ENCODE peak calls at places on chromosomes 11 and 22, in five cellular contexts. N is WERI-Rb-1, J is dorsolateral prefrontal cortex, O is choroid plexus epithelial cell, X is small intestine. K is an unnamed sample.

GRCh38 chr22:34115722-34116121 is 195.4 kb upstream of the LARGE1 start:
- DNase-seq in N (no peak), J (no peak), O (no peak), X (peak), K (no peak)

GRCh38 chr22:22590136-22590891 is 31.2 kb upstream of the PRAME start:
- DNase-seq in N (peak), J (no peak), O (no peak), X (no peak), K (no peak)

GRCh38 chr11:112255075-112255739 is 5.5 kb downstream of the PLET1 start:
- DNase-seq in N (peak), J (peak), O (peak), X (peak), K (peak)

GRCh38 chr11:65906602-65907001 is 6.4 kb upstream of the FOSL1 start:
- DNase-seq in N (no peak), J (no peak), O (no peak), X (no peak), K (no peak)

GRCh38 chr11:75867778-75868374 is 52.9 kb downstream of the UVRAG start:
- DNase-seq in N (peak), J (no peak), O (peak), X (peak), K (peak)

GRCh38 chr22:44171486-44172076 is 9.1 kb upstream of the PARVG start:
- DNase-seq in N (no peak), J (no peak), O (no peak), X (no peak), K (no peak)

GRCh38 chr11:19577391-19577831 is 135.2 kb upstream of the NAV2 start:
- DNase-seq in N (no peak), J (no peak), O (peak), X (no peak), K (peak)

GRCh38 chr11:85783758-85784157 is 27.2 kb downstream of the SYTL2 start:
- DNase-seq in N (no peak), J (no peak), O (no peak), X (no peak), K (no peak)

GRCh38 chr11:131867457-131868257 is 497.2 kb downstream of the NTM start:
- DNase-seq in N (peak), J (peak), O (peak), X (peak), K (peak)

GRCh38 chr22:29093501-29093921 is 20.7 kb downstream of the KREMEN1 start:
- DNase-seq in N (no peak), J (no peak), O (no peak), X (no peak), K (peak)

GRCh38 chr11:17014321-17014773 is at the start of gene PLEKHA7:
- DNase-seq in N (peak), J (no peak), O (no peak), X (peak), K (no peak)

GRCh38 chr11:62171261-62171723 is 18.7 kb upstream of the SCGB1D1 start:
- DNase-seq in N (peak), J (peak), O (peak), X (peak), K (peak)

GRCh38 chr11:134754823-134755198 is 342.8 kb upstream of the B3GAT1 start:
- DNase-seq in N (no peak), J (no peak), O (no peak), X (no peak), K (no peak)

GRCh38 chr11:63667993-63668392 is 3.2 kb downstream of the ATL3 start:
- DNase-seq in N (no peak), J (no peak), O (peak), X (no peak), K (peak)

GRCh38 chr11:26584818-26585217 is 12.8 kb upstream of the MUC15 start:
- DNase-seq in N (no peak), J (no peak), O (no peak), X (no peak), K (no peak)

GRCh38 chr11:120229451-120230424 is 10.2 kb upstream of the POU2F3 start:
- DNase-seq in N (no peak), J (no peak), O (peak), X (peak), K (peak)

GRCh38 chr11:18865951-18866350 is 73.3 kb downstream of the MRGPRX1 start:
- DNase-seq in N (no peak), J (no peak), O (no peak), X (no peak), K (no peak)

GRCh38 chr11:77602385-77603105 is 12.8 kb downstream of the AQP11 start:
- DNase-seq in N (no peak), J (no peak), O (peak), X (peak), K (peak)

GRCh38 chr22:29503811-29504372 is 23.9 kb downstream of the NEFH start:
- DNase-seq in N (peak), J (no peak), O (peak), X (peak), K (peak)

GRCh38 chr11:76789443-76789719 is 6.2 kb downstream of the TSKU start:
- DNase-seq in N (no peak), J (no peak), O (no peak), X (no peak), K (no peak)

GRCh38 chr11:13118194-13118593 is 109.1 kb downstream of the RASSF10 start:
- DNase-seq in N (no peak), J (no peak), O (peak), X (no peak), K (peak)

GRCh38 chr11:6894097-6894496 is 1.8 kb upstream of the OR2D2 start:
- DNase-seq in N (no peak), J (no peak), O (no peak), X (no peak), K (no peak)

GRCh38 chr11:6895010-6895409 is 2.7 kb upstream of the OR2D2 start:
- DNase-seq in N (no peak), J (no peak), O (no peak), X (no peak), K (no peak)

GRCh38 chr11:6900327-6900999 is 8.2 kb upstream of the OR2D2 start:
- DNase-seq in N (no peak), J (no peak), O (peak), X (no peak), K (no peak)

GRCh38 chr11:6898911-6899310 is 6.6 kb upstream of the OR2D2 start:
- DNase-seq in N (no peak), J (no peak), O (no peak), X (no peak), K (no peak)
- H3K4me3 ChIP-seq in N (no peak), J (no peak), O (no peak), X (no peak), K (no peak)

DNA sequence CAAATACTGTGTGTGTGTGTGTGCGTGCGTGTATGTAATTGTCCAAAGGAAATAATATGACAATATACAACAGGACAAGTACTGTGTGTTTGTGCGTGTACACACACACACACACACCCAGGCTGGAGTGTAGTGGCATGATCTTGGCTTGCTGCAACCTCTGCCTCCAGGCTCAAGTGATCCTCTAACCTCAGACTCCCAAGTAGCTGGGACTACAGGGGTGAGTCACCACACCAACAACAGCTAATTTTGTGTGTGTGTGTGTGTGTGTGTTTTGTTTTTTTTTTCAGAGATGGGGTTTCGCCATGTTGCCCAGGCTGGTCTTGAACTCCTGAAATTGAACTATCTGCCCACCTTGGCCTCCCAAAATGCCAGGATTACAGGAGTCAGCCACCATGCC is 61.5 kb downstream of the NUP98 start:
- DNase-seq in N (no peak), J (no peak), O (peak), X (no peak), K (peak)
- H3K4me3 ChIP-seq in N (no peak), J (no peak), O (no peak), X (no peak), K (no peak)

GRCh38 chr22:49849161-49850020 is 4.3 kb upstream of the ZBED4 start:
- DNase-seq in N (no peak), J (no peak), O (no peak), X (no peak), K (no peak)

GRCh38 chr22:49850021-49850911 is 3.4 kb upstream of the ZBED4 start:
- DNase-seq in N (no peak), J (no peak), O (no peak), X (no peak), K (no peak)

GRCh38 chr22:49848690-49849160 is 4.9 kb upstream of the ZBED4 start:
- DNase-seq in N (no peak), J (no peak), O (no peak), X (no peak), K (peak)

GRCh38 chr22:49845666-49846459 is 7.8 kb upstream of the ZBED4 start:
- DNase-seq in N (no peak), J (no peak), O (no peak), X (no peak), K (no peak)

GRCh38 chr22:49847751-49848689 is 5.6 kb upstream of the ZBED4 start:
- DNase-seq in N (no peak), J (no peak), O (no peak), X (no peak), K (peak)
- H3K4me3 ChIP-seq in N (no peak), J (peak), O (peak), X (peak), K (peak)

GRCh38 chr11:554824-555499 is 5.6 kb downstream of the LMNTD2 start:
- DNase-seq in N (peak), J (no peak), O (peak), X (peak), K (peak)
- H3K4me3 ChIP-seq in N (peak), J (peak), O (no peak), X (no peak), K (no peak)

GRCh38 chr11:128904872-128905344 is 13.8 kb downstream of the KCNJ5 start:
- DNase-seq in N (no peak), J (no peak), O (no peak), X (no peak), K (peak)

GRCh38 chr11:128904303-128904871 is 13.2 kb downstream of the KCNJ5 start:
- DNase-seq in N (no peak), J (no peak), O (no peak), X (no peak), K (no peak)

GRCh38 chr11:128905345-128906184 is 14.4 kb downstream of the KCNJ5 start:
- DNase-seq in N (no peak), J (no peak), O (peak), X (peak), K (peak)

GRCh38 chr11:128908391-128909246 is 17.5 kb downstream of the KCNJ5 start:
- DNase-seq in N (no peak), J (peak), O (peak), X (peak), K (peak)

GRCh38 chr11:128906185-128907065 is 15.3 kb downstream of the KCNJ5 start:
- DNase-seq in N (no peak), J (no peak), O (no peak), X (no peak), K (no peak)
- H3K4me3 ChIP-seq in N (no peak), J (peak), O (no peak), X (no peak), K (no peak)

GRCh38 chr11:79440451-79441158 is at the start of gene TENM4:
- DNase-seq in N (peak), J (peak), O (peak), X (no peak), K (peak)
- H3K4me3 ChIP-seq in N (peak), J (peak), O (peak), X (peak), K (peak)

GRCh38 chr11:84496122-84496521 is 1131.0 kb downstream of the DLG2 start:
- DNase-seq in N (no peak), J (no peak), O (no peak), X (no peak), K (no peak)
- H3K4me3 ChIP-seq in N (no peak), J (no peak), O (no peak), X (no peak), K (no peak)